ENCODE peak calls at places on chromosomes 11 and 22, in eight cellular contexts. F is NCI-H446; K is naive thymus-derived CD8-positive, alpha-beta T cell; C is ACHN; X is HFFc6; J is AG08396; Y is HuH-7; G is activated CD4-positive, CD25-positive, alpha-beta regulatory T cell. W is an unnamed sample.

GRCh38 chr11:22879615-22880014 is 19.3 kb upstream of the CCDC179 start:
- DNase-seq in Y (no peak), K (no peak), C (no peak), J (peak), G (no peak), F (no peak), X (peak), W (no peak)

GRCh38 chr11:109251230-109251629 is 170.8 kb upstream of the C11orf87 start:
- DNase-seq in C (no peak), J (no peak), F (no peak), G (no peak), Y (no peak), K (no peak), X (no peak), W (no peak)

GRCh38 chr11:84719935-84720577 is 907.1 kb downstream of the DLG2 start:
- DNase-seq in K (no peak), G (no peak), F (peak), Y (no peak), C (no peak), X (no peak), J (no peak), W (no peak)

GRCh38 chr11:121467965-121468364 is 15.2 kb upstream of the SORL1-AS1 start:
- DNase-seq in J (no peak), F (no peak), G (peak), K (peak), C (no peak), Y (no peak), X (no peak), W (peak)

GRCh38 chr11:10108901-10109665 is 184.9 kb downstream of the SBF2 start:
- DNase-seq in G (no peak), C (no peak), Y (no peak), J (no peak), F (peak), K (no peak), X (no peak), W (no peak)

GRCh38 chr11:118625976-118626375 is 18.6 kb downstream of the PHLDB1 start:
- DNase-seq in F (peak), Y (no peak), C (no peak), J (no peak), X (no peak), G (no peak), K (no peak), W (no peak)

GRCh38 chr11:76783294-76783900 is at the start of gene TSKU:
- DNase-seq in C (peak), K (no peak), F (peak), X (no peak), J (peak), Y (no peak), G (no peak), W (peak)

GRCh38 chr22:36081023-36081431 is 52.4 kb upstream of the RBFOX2 start:
- DNase-seq in C (no peak), X (peak), Y (no peak), K (no peak), J (peak), G (no peak), F (no peak), W (peak)

GRCh38 chr11:5910521-5910920 is 17.5 kb downstream of the OR52E5 start:
- DNase-seq in K (no peak), X (no peak), C (no peak), Y (no peak), F (no peak), G (no peak), J (no peak), W (no peak)

GRCh38 chr11:75536786-75537629 is 11.3 kb upstream of the GDPD5 start:
- DNase-seq in J (no peak), C (no peak), F (no peak), X (no peak), Y (no peak), G (no peak), K (no peak), W (peak)

GRCh38 chr22:20551805-20552449 is 44.5 kb downstream of the MED15 start:
- DNase-seq in K (no peak), C (peak), Y (peak), G (peak), F (no peak), J (no peak), X (no peak), W (no peak)

GRCh38 chr11:47233989-47234668 is 14.5 kb downstream of the ACP2 start:
- DNase-seq in F (peak), G (no peak), K (no peak), X (peak), C (peak), Y (peak), J (peak), W (peak)

GRCh38 chr11:68979931-68980775 is 633 bp downstream of the MRGPRD start:
- DNase-seq in K (no peak), X (no peak), F (no peak), C (no peak), Y (no peak), J (no peak), G (no peak), W (no peak)

GRCh38 chr11:20114588-20114987 is 45.7 kb downstream of the DBX1 start:
- DNase-seq in K (no peak), Y (no peak), F (no peak), G (no peak), J (no peak), C (no peak), X (peak), W (no peak)

GRCh38 chr11:58900479-58901420 is 38.5 kb upstream of the GLYATL1 start:
- DNase-seq in Y (peak), G (no peak), K (no peak), C (peak), X (peak), F (peak), J (peak), W (peak)

GRCh38 chr22:19406846-19407245 is 24.7 kb downstream of the HIRA start:
- DNase-seq in G (no peak), X (no peak), C (no peak), K (no peak), F (no peak), J (no peak), Y (no peak), W (no peak)

GRCh38 chr22:27323646-27324045 is 477.9 kb downstream of the MN1 start:
- DNase-seq in F (no peak), G (no peak), C (no peak), J (no peak), X (no peak), Y (no peak), K (no peak), W (no peak)

W was measured in mammary epithelial cell.